ENCODE peak calls at places on chromosomes 1 and 21, in eight cellular contexts. K is choroid plexus epithelial cell; E is neural progenitor cell; T is endothelial cell of umbilical vein; F is ovary; Q is cardiac fibroblast; L is AG10803; D is CD8-positive, alpha-beta T cell. Y is an unnamed sample.

GRCh38 chr1:15668089-15668754 is 15.9 kb upstream of the PLEKHM2 start:
- DNase-seq in K (no peak), F (no peak), E (no peak), Q (no peak), T (peak), L (no peak), D (no peak), Y (no peak)

GRCh38 chr1:20233394-20233793 is 47.1 kb upstream of the PLA2G2C start:
- DNase-seq in D (no peak), L (peak), T (peak), K (peak), Q (peak), F (no peak), E (peak), Y (peak)

GRCh38 chr1:2979191-2980072 is 41.8 kb upstream of the ACTRT2 start:
- DNase-seq in Q (no peak), T (no peak), D (no peak), E (no peak), K (no peak), L (no peak), F (no peak), Y (no peak)

GRCh38 chr1:15850450-15851079 is 3.1 kb downstream of the SPEN start:
- DNase-seq in T (peak), F (no peak), K (no peak), E (no peak), L (no peak), Q (no peak), D (no peak), Y (peak)

GRCh38 chr1:97925161-97925560 is 4.3 kb upstream of the DPYD start:
- DNase-seq in E (no peak), L (no peak), F (no peak), D (no peak), T (no peak), Q (no peak), K (no peak), Y (no peak)

GRCh38 chr21:44894687-44895302 is 21.3 kb upstream of the PTTG1IP start:
- DNase-seq in D (no peak), Q (no peak), K (no peak), T (no peak), F (no peak), E (no peak), L (no peak), Y (no peak)

GRCh38 chr1:45617618-45618017 is 6.2 kb downstream of the CCDC17 start:
- DNase-seq in F (no peak), E (no peak), L (no peak), K (peak), T (peak), Q (peak), D (no peak), Y (peak)

GRCh38 chr1:22104865-22105437 is 37.9 kb downstream of the WNT4 start:
- DNase-seq in T (no peak), F (no peak), Q (no peak), K (no peak), L (no peak), D (peak), E (no peak), Y (no peak)

GRCh38 chr1:15640667-15641066 is 23.4 kb downstream of the DDI2 start:
- DNase-seq in L (no peak), F (no peak), K (no peak), D (no peak), T (peak), Q (no peak), E (no peak), Y (no peak)

GRCh38 chr1:229258031-229258850 is 12.7 kb upstream of the RAB4A start:
- DNase-seq in K (peak), T (peak), F (peak), Q (peak), L (peak), E (peak), D (peak), Y (peak)

GRCh38 chr1:10252508-10252907 is 42.1 kb downstream of the KIF1B start:
- DNase-seq in L (peak), K (peak), D (no peak), E (no peak), T (no peak), F (no peak), Q (peak), Y (peak)

GRCh38 chr1:195150768-195151167 is 1457.5 kb downstream of the KCNT2 start:
- DNase-seq in Q (no peak), E (no peak), T (no peak), L (no peak), D (no peak), K (no peak), F (no peak), Y (no peak)

GRCh38 chr1:67811816-67812215 is 21.5 kb downstream of the GNG12 start:
- DNase-seq in F (no peak), K (peak), Q (no peak), E (no peak), L (no peak), T (peak), D (no peak), Y (no peak)

DNA sequence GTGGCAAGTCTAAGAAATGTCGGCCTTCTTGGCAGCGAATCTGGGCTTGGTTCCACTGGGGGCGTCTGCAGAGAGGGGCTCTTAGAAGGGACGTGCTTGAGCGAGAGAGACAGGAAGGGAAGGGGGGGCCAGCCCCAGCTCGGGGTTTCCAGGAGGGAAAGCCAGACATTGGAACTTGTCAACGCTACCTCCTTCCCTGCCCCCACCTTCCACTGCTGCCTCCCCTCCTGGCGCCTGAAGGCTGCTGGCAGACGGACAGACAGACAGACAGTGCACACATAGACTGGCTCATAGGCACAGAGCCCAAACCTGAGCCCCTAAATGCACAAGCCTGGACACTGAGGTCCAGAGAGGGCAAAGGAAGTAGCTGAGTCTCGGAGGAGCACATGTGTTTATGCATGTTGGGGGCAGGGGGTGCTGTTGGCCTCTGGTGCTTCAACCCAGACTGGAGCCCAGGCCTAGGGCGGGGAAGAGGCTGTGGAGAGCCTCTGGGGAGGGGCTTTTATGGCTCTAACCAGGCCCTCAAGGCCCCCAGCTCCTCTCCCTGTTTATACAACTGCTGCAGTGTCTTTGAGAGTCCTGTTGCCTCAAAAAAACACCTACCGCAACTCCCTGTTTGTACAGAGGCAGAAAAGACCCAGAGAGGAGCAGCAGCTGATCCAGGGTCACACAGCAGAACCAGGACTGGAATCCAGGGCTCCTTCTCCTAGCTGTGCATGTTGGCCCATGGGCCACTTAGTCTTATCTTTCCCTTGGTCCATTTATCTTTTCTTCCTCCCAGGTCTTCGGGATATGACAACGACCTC is 33.1 kb upstream of the WASF2 start:
- DNase-seq in F (peak), D (peak), T (peak), L (no peak), K (peak), E (peak), Q (no peak), Y (no peak)
- TF ChIP-seq CTCF in F (no peak), D (peak), T (no peak), L (peak), K (peak), E (peak), Q (peak), Y (peak)

DNA sequence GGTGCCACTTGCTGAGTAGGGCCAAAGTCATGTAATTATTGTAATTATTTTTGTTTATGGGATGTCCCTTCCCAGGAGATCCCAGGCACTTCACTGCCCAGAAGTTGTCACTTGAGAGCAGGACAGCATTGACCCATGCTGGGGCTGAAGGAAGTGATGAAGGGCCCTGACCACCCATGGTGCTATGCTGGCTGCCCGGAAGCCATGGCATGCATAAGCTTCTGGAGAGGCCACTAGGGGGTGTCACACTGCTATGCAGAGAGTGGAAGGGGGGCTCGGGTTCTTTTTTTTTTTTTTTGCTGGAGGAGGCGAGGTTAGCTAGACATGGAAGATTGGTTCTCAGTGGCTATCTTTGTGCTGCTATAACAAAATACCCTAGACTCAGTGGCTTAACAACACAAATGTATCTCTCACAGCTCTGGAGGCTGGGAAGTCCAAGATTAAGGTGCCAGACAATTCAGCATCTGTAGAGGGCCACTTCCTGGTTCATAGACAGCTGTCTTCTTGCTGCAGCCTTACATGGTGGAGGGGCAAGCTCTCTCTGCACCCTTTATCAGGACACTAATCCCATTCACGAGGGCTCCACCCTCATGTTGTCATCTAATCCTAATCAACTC is 84.9 kb downstream of the CNIH3 start:
- DNase-seq in L (peak), F (no peak), E (peak), K (peak), D (no peak), T (no peak), Q (peak), Y (no peak)
- TF ChIP-seq CTCF in L (peak), F (no peak), E (peak), K (peak), D (no peak), T (peak), Q (peak), Y (peak)

DNA sequence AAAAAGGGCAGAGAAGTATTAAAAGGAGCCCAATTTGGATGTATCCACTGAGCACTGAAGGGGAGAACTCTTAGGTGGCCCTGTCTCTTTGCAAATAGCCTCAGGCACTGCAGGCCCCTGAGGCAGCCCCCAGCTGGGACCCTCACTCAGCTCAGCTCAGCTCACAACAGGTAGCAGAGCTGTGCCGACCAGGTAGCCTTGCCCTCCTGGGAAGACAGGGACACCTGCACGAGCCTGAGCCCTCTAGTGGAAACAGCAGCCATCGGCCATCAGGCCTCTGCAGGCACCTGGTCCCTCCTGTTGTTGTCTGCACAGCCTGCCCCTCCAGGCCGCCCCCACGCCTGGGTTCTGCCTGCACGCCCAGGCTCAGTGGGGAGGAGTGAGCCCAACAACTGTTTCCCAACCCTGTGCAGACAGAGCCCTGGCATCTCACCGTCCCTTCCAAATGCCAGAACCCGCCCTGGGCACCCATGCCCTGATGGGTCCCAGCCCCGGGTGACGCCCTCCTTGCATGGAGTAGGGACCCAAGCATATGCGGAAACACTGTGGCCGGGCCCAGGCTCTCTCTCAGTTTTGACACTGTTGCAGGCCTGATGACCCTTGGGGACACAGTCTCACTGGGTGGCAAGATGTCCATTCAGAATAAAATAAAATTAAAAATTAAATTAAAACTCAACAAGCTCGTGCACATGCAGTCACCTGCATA is 60.0 kb upstream of the AJAP1 start:
- DNase-seq in D (no peak), Q (no peak), E (no peak), T (no peak), F (no peak), L (no peak), K (no peak), Y (no peak)
- TF ChIP-seq CTCF in D (no peak), Q (no peak), E (no peak), T (no peak), F (no peak), L (no peak), K (no peak), Y (no peak)

DNA sequence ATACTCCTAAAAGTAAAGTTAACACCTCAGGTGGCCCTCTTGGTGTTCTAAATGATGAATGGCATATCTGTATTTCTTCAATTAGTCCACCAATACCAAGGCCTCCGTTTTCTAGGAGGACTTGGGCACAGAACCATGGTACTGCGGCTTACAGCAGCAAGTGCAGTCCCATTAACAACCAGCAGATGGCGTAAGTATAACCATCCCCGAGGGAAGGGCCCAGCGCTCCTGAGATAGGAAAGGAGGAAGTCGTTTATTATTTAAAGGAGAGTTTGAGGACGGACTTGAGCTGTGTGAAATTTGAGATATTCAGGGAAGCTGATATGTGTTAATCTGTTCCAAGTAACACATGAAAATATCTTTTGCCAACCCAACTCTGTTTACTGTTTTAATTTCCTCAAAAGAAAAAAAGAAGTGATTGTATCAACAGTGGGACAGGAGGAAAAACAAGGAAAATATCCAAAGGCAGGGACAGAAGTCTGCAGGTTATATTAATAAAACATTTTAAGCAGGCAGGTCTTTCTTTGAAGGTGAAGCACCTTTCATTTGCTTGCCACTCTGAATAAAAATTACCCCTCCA is 37.7 kb upstream of the KCNJ15 start:
- DNase-seq in T (peak), D (peak), F (peak), Q (peak), E (peak), K (peak), L (peak), Y (peak)
- TF ChIP-seq CTCF in T (peak), D (peak), F (peak), Q (peak), E (peak), K (peak), L (peak), Y (peak)

GRCh38 chr1:17507916-17508315 is 31.6 kb upstream of the ARHGEF10L start:
- DNase-seq in T (no peak), Q (no peak), L (no peak), D (no peak), K (no peak), E (peak), F (no peak), Y (no peak)
- TF ChIP-seq CTCF in T (no peak), Q (peak), L (peak), D (no peak), K (peak), E (peak), F (no peak), Y (peak)

GRCh38 chr1:150221552-150221951 is 14.4 kb downstream of the ANP32E start:
- DNase-seq in D (no peak), K (peak), E (no peak), Q (peak), F (no peak), L (peak), T (no peak), Y (peak)
- TF ChIP-seq CTCF in D (peak), K (peak), E (peak), Q (peak), F (no peak), L (peak), T (peak), Y (peak)

GRCh38 chr1:5119496-5120234 is 465.3 kb downstream of the AJAP1 start:
- DNase-seq in D (no peak), T (no peak), K (no peak), E (peak), F (no peak), L (no peak), Q (no peak), Y (no peak)
- TF ChIP-seq CTCF in D (no peak), T (no peak), K (no peak), E (peak), F (no peak), L (no peak), Q (no peak), Y (no peak)

GRCh38 chr1:61436016-61436415 is 288.9 kb downstream of the TM2D1 start:
- DNase-seq in D (no peak), L (no peak), T (peak), Q (no peak), F (no peak), K (peak), E (no peak), Y (no peak)
- TF ChIP-seq CTCF in D (no peak), L (no peak), T (peak), Q (peak), F (no peak), K (peak), E (peak), Y (peak)

GRCh38 chr1:93200086-93200620 is 19.6 kb downstream of the CCDC18 start:
- DNase-seq in F (no peak), T (no peak), D (no peak), Q (no peak), K (peak), L (peak), E (no peak), Y (no peak)
- TF ChIP-seq CTCF in F (no peak), T (no peak), D (no peak), Q (no peak), K (no peak), L (no peak), E (no peak), Y (no peak)

Y was measured in astrocyte of the spinal cord.